ENCODE peak calls at places on chromosomes 6 and 20, in six cellular contexts. O, M, R, B, Q and K are unnamed samples.

GRCh38 chr20:45704969-45705637 is at the start of gene WFDC10B:
- DNase-seq in Q (no peak), O (no peak), R (no peak), B (no peak), M (no peak), K (no peak)

GRCh38 chr6:99236010-99236409 is 113.5 kb downstream of the FAXC start:
- DNase-seq in Q (no peak), O (no peak), B (no peak), M (no peak), R (no peak), K (no peak)

GRCh38 chr20:38599410-38599882 is 2.2 kb upstream of the ARHGAP40 start:
- DNase-seq in R (no peak), Q (no peak), B (no peak), O (peak), M (peak), K (no peak)

GRCh38 chr6:145733207-145733606 is 2.1 kb downstream of the EPM2A start:
- DNase-seq in B (no peak), Q (no peak), R (no peak), O (no peak), M (no peak), K (no peak)

GRCh38 chr6:92710048-92710447 is 709.3 kb downstream of the EPHA7 start:
- DNase-seq in B (no peak), O (no peak), R (no peak), Q (no peak), M (no peak), K (no peak)

GRCh38 chr6:72825265-72825918 is 203.5 kb downstream of the KCNQ5 start:
- DNase-seq in B (no peak), M (no peak), R (no peak), Q (peak), O (no peak), K (no peak)

GRCh38 chr6:170162771-170163404 is 128.0 kb downstream of the DLL1 start:
- DNase-seq in Q (no peak), R (no peak), M (no peak), O (no peak), B (no peak), K (no peak)

GRCh38 chr20:51062065-51062464 is 39.2 kb upstream of the KCNG1 start:
- DNase-seq in M (no peak), O (no peak), B (no peak), R (no peak), Q (no peak), K (no peak)

GRCh38 chr6:108518714-108519576 is 41.8 kb upstream of the FOXO3 start:
- DNase-seq in Q (peak), O (no peak), M (peak), R (no peak), B (no peak), K (no peak)

GRCh38 chr6:36633370-36633769 is 39.2 kb downstream of the SRSF3 start:
- DNase-seq in B (no peak), R (no peak), M (no peak), O (no peak), Q (no peak), K (no peak)

GRCh38 chr6:154738561-154738961 is 5.3 kb downstream of the SCAF8 start:
- DNase-seq in B (no peak), M (no peak), Q (peak), R (no peak), O (no peak), K (no peak)

GRCh38 chr20:14189794-14190402 is 147.5 kb downstream of the FLRT3 start:
- DNase-seq in R (peak), M (peak), Q (peak), O (no peak), B (no peak), K (peak)

GRCh38 chr6:167988945-167989841 is 8.3 kb upstream of the KIF25 start:
- DNase-seq in R (no peak), B (no peak), M (no peak), Q (no peak), O (no peak), K (no peak)